ENCODE peak calls at places on chromosome 20, in six cellular contexts. K is cardiac muscle cell, L is tibial artery, H is upper lobe of right lung, T is IMR-90, O is Peyer's patch. X is an unnamed sample.

GRCh38 chr20:37915800-37916570 is 13.1 kb downstream of the VSTM2L start:
- DNase-seq in K (peak; percentile 30), H (no peak), L (no peak), O (no peak), T (no peak), X (peak; percentile 35)

GRCh38 chr20:11379257-11380011 is 538.3 kb upstream of the BTBD3 start:
- DNase-seq in H (no peak), L (no peak), K (peak; percentile 65), T (no peak), O (no peak), X (peak; percentile 84)

GRCh38 chr20:22773326-22773725 is 189.0 kb upstream of the FOXA2 start:
- DNase-seq in H (no peak), O (no peak), T (no peak), K (peak; percentile 40), L (no peak), X (no peak)

GRCh38 chr20:3916347-3916746 is 27.2 kb downstream of the PANK2 start:
- DNase-seq in T (no peak), K (no peak), L (no peak), O (no peak), H (no peak), X (no peak)

GRCh38 chr20:51696304-51697118 is 71.7 kb downstream of the ATP9A start:
- DNase-seq in T (no peak), O (no peak), L (no peak), H (no peak), K (peak; percentile 61), X (peak; percentile 77)

GRCh38 chr20:60249436-60249835 is 291.2 kb downstream of the CDH26 start:
- DNase-seq in H (no peak), T (peak; percentile 98), K (peak; percentile 23), O (no peak), L (no peak), X (no peak)

GRCh38 chr20:10679269-10679668 is 5.5 kb upstream of the JAG1 start:
- DNase-seq in K (peak; percentile 36), H (no peak), T (peak; percentile 30), L (no peak), O (no peak), X (no peak)

GRCh38 chr20:56348746-56349145 is 10.0 kb upstream of the FAM210B start:
- DNase-seq in T (no peak), L (no peak), K (no peak), O (no peak), H (no peak), X (no peak)

GRCh38 chr20:24673678-24674570 is 204.5 kb downstream of the SYNDIG1 start:
- DNase-seq in L (peak; percentile 57), O (no peak), T (peak; percentile 75), H (peak; percentile 52), K (peak; percentile 67), X (no peak)

GRCh38 chr20:25497586-25498279 is 87.6 kb downstream of the NINL start:
- DNase-seq in T (no peak), H (no peak), L (peak; percentile 58), K (no peak), O (no peak), X (no peak)

GRCh38 chr20:36133821-36134220 is 20.7 kb upstream of the EPB41L1 start:
- DNase-seq in L (no peak), K (no peak), O (no peak), H (no peak), T (no peak), X (no peak)

GRCh38 chr20:51525241-51526104 is 17.0 kb downstream of the NFATC2 start:
- DNase-seq in T (no peak), O (peak; percentile 51), K (no peak), H (no peak), L (no peak), X (no peak)

GRCh38 chr20:54573838-54574237 is 98.4 kb downstream of the DOK5 start:
- DNase-seq in O (no peak), K (peak; percentile 46), H (no peak), T (no peak), L (no peak), X (no peak)

GRCh38 chr20:61761453-61762207 is 304.1 kb downstream of the TAF4 start:
- DNase-seq in H (peak; percentile 48), O (no peak), T (no peak), K (no peak), L (peak; percentile 62), X (no peak)

GRCh38 chr20:33647603-33648395 is 14.3 kb upstream of the C20orf144 start:
- DNase-seq in H (peak; percentile 58), K (peak; percentile 61), O (no peak), L (peak; percentile 82), T (peak; percentile 31), X (no peak)

GRCh38 chr20:4116091-4116490 is 100.7 kb upstream of the RNF24 start:
- DNase-seq in T (no peak), O (no peak), K (no peak), H (no peak), L (no peak), X (no peak)

GRCh38 chr20:18087054-18087453 is 29.3 kb upstream of the OVOL2 start:
- DNase-seq in T (no peak), K (no peak), L (no peak), H (no peak), O (no peak), X (no peak)

GRCh38 chr20:24027229-24027628 is 38.6 kb upstream of the GGTLC1 start:
- DNase-seq in T (no peak), L (no peak), O (peak; percentile 73), H (peak; percentile 75), K (peak; percentile 76), X (no peak)

GRCh38 chr20:3839328-3839727 is 7.3 kb upstream of the MAVS start:
- DNase-seq in L (no peak), T (no peak), O (no peak), H (no peak), K (peak; percentile 45), X (peak; percentile 3)

GRCh38 chr20:38127011-38127621 is 38.0 kb downstream of the TGM2 start:
- DNase-seq in H (peak; percentile 59), O (no peak), K (peak; percentile 86), L (peak; percentile 79), T (peak; percentile 83), X (no peak)

GRCh38 chr20:5127204-5127858 is 523 bp downstream of the CDS2 start:
- DNase-seq in L (peak; percentile 78), O (peak; percentile 64), K (peak; percentile 41), T (peak; percentile 56), H (peak; percentile 75), X (peak; percentile 73)

GRCh38 chr20:45343867-45344721 is 4.1 kb downstream of the SDC4 start:
- DNase-seq in T (peak; percentile 93), K (peak; percentile 91), L (peak; percentile 91), H (no peak), O (peak; percentile 22), X (no peak)
- H3K4me1 ChIP-seq in T (peaks cover 52% of the 10 kb centered on the region), K (peaks cover 73% of the 10 kb centered on the region), L (no peaks in the 10 kb centered on the region), H (peaks cover 82% of the 10 kb centered on the region), O (no peaks in the 10 kb centered on the region), X (peaks cover 40% of the 10 kb centered on the region)

GRCh38 chr20:50113420-50114224 is 672 bp upstream of the UBE2V1 start:
- DNase-seq in K (no peak), H (no peak), L (no peak), T (no peak), O (no peak), X (no peak)

GRCh38 chr20:50112512-50113419 is at the start of gene UBE2V1:
- DNase-seq in H (peak; percentile 96), K (peak; percentile 93), O (peak; percentile 94), L (peak; percentile 96), T (peak; percentile 81), X (peak; percentile 92)

GRCh38 chr20:50115591-50116367 is 2.8 kb upstream of the UBE2V1 start:
- DNase-seq in O (peak; percentile 96), H (peak; percentile 96), L (peak; percentile 99), K (peak; percentile 98), T (peak; percentile 97), X (peak; percentile 98)

GRCh38 chr20:50116368-50116999 is 3.5 kb upstream of the UBE2V1 start:
- DNase-seq in K (no peak), O (no peak), H (no peak), L (no peak), T (no peak), X (no peak)

DNA sequence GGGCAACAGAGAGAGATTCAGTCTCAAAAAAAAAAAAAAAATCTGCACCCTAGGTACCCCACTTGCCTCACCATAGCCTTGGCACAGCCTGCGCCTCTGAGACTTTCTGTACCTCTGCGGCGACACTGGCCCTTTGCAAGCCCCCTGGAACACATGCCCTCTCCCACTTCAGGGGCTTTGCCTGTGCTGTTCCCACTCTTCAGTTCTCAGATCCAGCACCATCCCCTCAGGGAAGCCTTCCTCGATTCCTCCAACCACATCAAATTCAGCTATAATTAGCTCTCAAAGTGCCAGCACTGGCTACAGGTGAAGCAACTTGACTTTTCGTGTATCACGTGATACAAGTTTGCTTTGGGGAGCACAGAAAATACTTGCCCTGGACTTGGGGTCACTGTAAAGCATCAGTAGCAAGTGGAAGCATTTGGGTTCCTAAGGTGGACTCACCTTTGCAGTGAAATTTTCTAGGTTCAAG is 2.1 kb upstream of the UBE2V1 start:
- DNase-seq in K (no peak), O (no peak), H (no peak), T (no peak), L (no peak), X (no peak)
- H3K4me1 ChIP-seq in K (peaks cover 33% of the 10 kb centered on the region), O (peaks cover 25% of the 10 kb centered on the region), H (peaks cover 36% of the 10 kb centered on the region), T (peaks cover 24% of the 10 kb centered on the region), L (no peaks in the 10 kb centered on the region), X (peaks cover 39% of the 10 kb centered on the region)

GRCh38 chr20:63617876-63618265 is 9.0 kb downstream of the GMEB2 start:
- DNase-seq in K (no peak), H (no peak), L (no peak), T (no peak), O (no peak), X (no peak)

GRCh38 chr20:63619505-63619904 is 7.4 kb downstream of the GMEB2 start:
- DNase-seq in O (no peak), K (no peak), T (no peak), L (peak; percentile 45), H (no peak), X (no peak)

GRCh38 chr20:63617092-63617875 is 9.6 kb downstream of the GMEB2 start:
- DNase-seq in O (no peak), T (no peak), K (no peak), L (no peak), H (no peak), X (no peak)

GRCh38 chr20:63619086-63619485 is 7.8 kb downstream of the GMEB2 start:
- DNase-seq in O (no peak), K (no peak), L (no peak), T (no peak), H (no peak), X (no peak)

DNA sequence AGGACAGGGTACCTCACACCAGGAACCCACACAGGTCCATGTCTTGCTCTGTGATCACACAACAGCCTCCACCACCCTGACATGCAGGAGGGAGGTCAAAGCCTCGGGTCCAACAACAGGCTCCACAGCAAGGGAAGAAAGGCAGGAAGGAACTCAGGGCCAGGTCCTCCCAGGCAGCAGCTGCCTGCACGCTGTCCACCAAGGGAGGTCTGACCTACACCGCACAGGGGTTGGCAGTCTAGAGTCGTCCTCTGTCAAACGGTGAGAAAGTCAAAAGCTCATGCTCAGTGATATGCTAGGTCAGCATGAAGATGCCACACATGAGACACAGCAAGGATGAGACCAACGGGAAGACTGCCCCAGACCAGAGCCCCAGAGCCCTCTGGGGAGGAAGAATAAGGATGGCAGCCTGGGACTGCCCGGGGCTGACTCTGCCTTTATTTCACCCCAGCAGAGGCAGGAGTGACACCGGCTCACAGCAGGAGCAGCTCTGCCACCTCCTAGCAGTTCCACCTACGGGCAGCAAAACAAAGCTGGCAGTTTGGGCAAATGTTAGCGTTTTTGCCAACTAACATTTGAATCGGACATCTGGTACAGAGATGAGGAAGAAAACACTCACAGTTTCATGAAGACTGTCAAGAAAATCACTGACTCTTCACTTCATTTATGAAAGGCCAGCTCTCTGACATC is 8.5 kb downstream of the GMEB2 start:
- DNase-seq in T (no peak), H (no peak), K (no peak), L (no peak), O (no peak), X (no peak)
- H3K4me1 ChIP-seq in T (no peaks in the 10 kb centered on the region), H (no peaks in the 10 kb centered on the region), K (no peaks in the 10 kb centered on the region), L (no peaks in the 10 kb centered on the region), O (no peaks in the 10 kb centered on the region), X (no peaks in the 10 kb centered on the region)

GRCh38 chr20:41045680-41046079 is 17.1 kb downstream of the TOP1 start:
- DNase-seq in T (no peak), O (no peak), K (no peak), L (no peak), H (no peak), X (no peak)
- H3K4me1 ChIP-seq in T (peaks cover 25% of the 10 kb centered on the region), O (no peaks in the 10 kb centered on the region), K (peaks cover 47% of the 10 kb centered on the region), L (no peaks in the 10 kb centered on the region), H (peaks cover 56% of the 10 kb centered on the region), X (peaks cover 12% of the 10 kb centered on the region)